ENCODE peak calls at places on chromosomes 16 and 17, in five cellular contexts. One of them, this sample, is unnamed.

GRCh38 chr17:6365187-6365943 is 69.6 kb downstream of the AIPL1 start:
- DNase-seq in lower lobe of right lung: no peak
- DNase-seq in GM23248: peak
- DNase-seq in testis: no peak
- DNase-seq in NCI-H774: no peak
- DNase-seq in this sample: no peak

GRCh38 chr17:72879877-72880276 is 212.6 kb downstream of the SLC39A11 start:
- DNase-seq in GM23248: no peak
- DNase-seq in testis: no peak
- DNase-seq in NCI-H774: no peak
- DNase-seq in lower lobe of right lung: no peak
- DNase-seq in this sample: no peak

GRCh38 chr16:78775161-78775561 is 675.7 kb downstream of the WWOX start:
- DNase-seq in NCI-H774: no peak
- DNase-seq in GM23248: no peak
- DNase-seq in lower lobe of right lung: no peak
- DNase-seq in testis: no peak
- DNase-seq in this sample: no peak

GRCh38 chr16:89378947-89379771 is 111.2 kb downstream of the ANKRD11 start:
- DNase-seq in lower lobe of right lung: no peak
- DNase-seq in GM23248: peak
- DNase-seq in testis: no peak
- DNase-seq in NCI-H774: no peak
- DNase-seq in this sample: no peak

GRCh38 chr17:56262854-56263253 is 109.6 kb downstream of the ANKFN1 start:
- DNase-seq in GM23248: no peak
- DNase-seq in NCI-H774: peak
- DNase-seq in lower lobe of right lung: no peak
- DNase-seq in testis: no peak
- DNase-seq in this sample: no peak

GRCh38 chr17:64505320-64506200 is 529 bp downstream of the DDX5 start:
- DNase-seq in lower lobe of right lung: peak
- DNase-seq in NCI-H774: peak
- DNase-seq in GM23248: peak
- DNase-seq in testis: peak
- DNase-seq in this sample: peak

GRCh38 chr16:21163576-21163975 is 5.1 kb downstream of the LDAF1 start:
- DNase-seq in testis: no peak
- DNase-seq in NCI-H774: no peak
- DNase-seq in GM23248: peak
- DNase-seq in lower lobe of right lung: no peak
- DNase-seq in this sample: no peak

GRCh38 chr17:67246648-67247415 is 1.8 kb upstream of the HELZ start:
- DNase-seq in testis: peak
- DNase-seq in NCI-H774: no peak
- DNase-seq in lower lobe of right lung: peak
- DNase-seq in GM23248: peak
- DNase-seq in this sample: peak

GRCh38 chr17:10292057-10292931 is 80.5 kb downstream of the MYH13 start:
- DNase-seq in lower lobe of right lung: no peak
- DNase-seq in testis: no peak
- DNase-seq in NCI-H774: no peak
- DNase-seq in GM23248: peak
- DNase-seq in this sample: no peak

GRCh38 chr16:1300664-1301476 is 8.6 kb upstream of the UBE2I start:
- DNase-seq in lower lobe of right lung: peak
- DNase-seq in GM23248: peak
- DNase-seq in NCI-H774: peak
- DNase-seq in testis: peak
- DNase-seq in this sample: peak

GRCh38 chr16:1991588-1992474 is 2.1 kb downstream of the SYNGR3 start:
- DNase-seq in lower lobe of right lung: peak
- DNase-seq in NCI-H774: peak
- DNase-seq in testis: peak
- DNase-seq in GM23248: peak
- DNase-seq in this sample: peak

GRCh38 chr17:40828454-40829039 is 6.1 kb upstream of the KRT10 start:
- DNase-seq in lower lobe of right lung: no peak
- DNase-seq in GM23248: no peak
- DNase-seq in NCI-H774: no peak
- DNase-seq in testis: no peak
- DNase-seq in this sample: no peak

GRCh38 chr17:8741366-8741765 is 3.3 kb downstream of the CCDC42 start:
- DNase-seq in lower lobe of right lung: no peak
- DNase-seq in testis: no peak
- DNase-seq in NCI-H774: no peak
- DNase-seq in GM23248: no peak
- DNase-seq in this sample: no peak

GRCh38 chr17:38885728-38886642 is 16.1 kb downstream of the LASP1 start:
- DNase-seq in testis: no peak
- DNase-seq in GM23248: peak
- DNase-seq in NCI-H774: no peak
- DNase-seq in lower lobe of right lung: no peak
- DNase-seq in this sample: no peak

GRCh38 chr16:89261691-89262563 is 44.4 kb downstream of the ZNF778 start:
- DNase-seq in testis: peak
- DNase-seq in GM23248: no peak
- DNase-seq in NCI-H774: no peak
- DNase-seq in lower lobe of right lung: no peak
- DNase-seq in this sample: peak

GRCh38 chr16:60166-60565 is 6.5 kb downstream of the SNRNP25 start:
- DNase-seq in testis: no peak
- DNase-seq in lower lobe of right lung: peak
- DNase-seq in GM23248: no peak
- DNase-seq in NCI-H774: no peak
- DNase-seq in this sample: peak

GRCh38 chr16:82653550-82654511 is 27.1 kb downstream of the CDH13 start:
- DNase-seq in GM23248: peak
- DNase-seq in NCI-H774: no peak
- DNase-seq in lower lobe of right lung: no peak
- DNase-seq in testis: no peak
- DNase-seq in this sample: no peak

GRCh38 chr17:35073991-35074627 is 10.6 kb upstream of the RFFL start:
- DNase-seq in GM23248: no peak
- DNase-seq in NCI-H774: no peak
- DNase-seq in lower lobe of right lung: no peak
- DNase-seq in testis: no peak
- DNase-seq in this sample: no peak

GRCh38 chr17:57294629-57295501 is 38.5 kb downstream of the MSI2 start:
- DNase-seq in testis: no peak
- DNase-seq in GM23248: no peak
- DNase-seq in NCI-H774: peak
- DNase-seq in lower lobe of right lung: no peak
- DNase-seq in this sample: no peak

GRCh38 chr17:37787055-37787720 is 42.3 kb upstream of the HNF1B start:
- DNase-seq in NCI-H774: no peak
- DNase-seq in testis: no peak
- DNase-seq in GM23248: peak
- DNase-seq in lower lobe of right lung: no peak
- DNase-seq in this sample: no peak

GRCh38 chr16:23408242-23409201 is 44.5 kb downstream of the COG7 start:
- DNase-seq in testis: no peak
- DNase-seq in NCI-H774: peak
- DNase-seq in lower lobe of right lung: no peak
- DNase-seq in GM23248: peak
- DNase-seq in this sample: peak

GRCh38 chr16:79218358-79218757 is 382.2 kb downstream of the MAF start:
- DNase-seq in lower lobe of right lung: no peak
- DNase-seq in testis: no peak
- DNase-seq in GM23248: no peak
- DNase-seq in NCI-H774: no peak
- DNase-seq in this sample: no peak

GRCh38 chr16:68792465-68793324 is 50.6 kb upstream of the TANGO6 start:
- DNase-seq in lower lobe of right lung: no peak
- DNase-seq in GM23248: peak
- DNase-seq in testis: no peak
- DNase-seq in NCI-H774: no peak
- DNase-seq in this sample: no peak

GRCh38 chr17:72604518-72604917 is 483.7 kb downstream of the SOX9 start:
- DNase-seq in GM23248: no peak
- DNase-seq in lower lobe of right lung: no peak
- DNase-seq in testis: no peak
- DNase-seq in NCI-H774: peak
- DNase-seq in this sample: no peak

GRCh38 chr16:84888450-84888849 is 68.7 kb downstream of the CRISPLD2 start:
- DNase-seq in NCI-H774: no peak
- DNase-seq in GM23248: no peak
- DNase-seq in testis: no peak
- DNase-seq in lower lobe of right lung: no peak
- DNase-seq in this sample: no peak

GRCh38 chr17:8016632-8017424 is 14.4 kb downstream of the GUCY2D start:
- DNase-seq in lower lobe of right lung: peak
- DNase-seq in NCI-H774: no peak
- DNase-seq in GM23248: peak
- DNase-seq in testis: peak
- DNase-seq in this sample: peak

GRCh38 chr17:8542599-8542998 is 87.9 kb downstream of the MYH10 start:
- DNase-seq in testis: no peak
- DNase-seq in NCI-H774: no peak
- DNase-seq in lower lobe of right lung: no peak
- DNase-seq in GM23248: no peak
- DNase-seq in this sample: no peak

GRCh38 chr17:33055746-33056145 is 64.1 kb downstream of the SPACA3 start:
- DNase-seq in GM23248: no peak
- DNase-seq in testis: no peak
- DNase-seq in lower lobe of right lung: no peak
- DNase-seq in NCI-H774: no peak
- DNase-seq in this sample: no peak

GRCh38 chr16:74465851-74466685 is 44.8 kb upstream of the CLEC18B start:
- DNase-seq in lower lobe of right lung: no peak
- DNase-seq in GM23248: no peak
- DNase-seq in testis: no peak
- DNase-seq in NCI-H774: no peak
- DNase-seq in this sample: no peak

GRCh38 chr16:17269434-17269833 is 201.3 kb downstream of the XYLT1 start:
- DNase-seq in NCI-H774: no peak
- DNase-seq in testis: no peak
- DNase-seq in GM23248: peak
- DNase-seq in lower lobe of right lung: no peak
- DNase-seq in this sample: no peak